ENCODE peak calls at places on chromosomes 12 and 14, in eight cellular contexts. N is H54, H is heart left ventricle, L is ovary, C is H1, F is sigmoid colon, K is GM12891, O is adrenal gland. T is an unnamed sample.

GRCh38 chr12:46210835-46211439 is 57.9 kb downstream of the SLC38A1 start:
- DNase-seq in K (no peak), C (no peak), N (no peak), L (no peak), H (no peak), O (no peak), F (no peak), T (no peak)

GRCh38 chr14:22379727-22380126 is 209.3 kb downstream of the DAD1 start:
- DNase-seq in F (no peak), L (no peak), K (no peak), N (no peak), H (no peak), O (no peak), C (no peak), T (no peak)

GRCh38 chr12:62933220-62933870 is 1.6 kb downstream of the PPM1H start:
- DNase-seq in N (no peak), C (peak), H (peak), F (no peak), K (no peak), O (no peak), L (no peak), T (peak)

GRCh38 chr12:63103489-63104131 is 47.4 kb downstream of the AVPR1A start:
- DNase-seq in H (no peak), K (no peak), O (no peak), C (no peak), F (no peak), L (no peak), N (no peak), T (no peak)

GRCh38 chr14:22472935-22473854 is 115.8 kb downstream of the DAD1 start:
- DNase-seq in K (peak), F (no peak), L (peak), N (no peak), H (no peak), C (peak), O (peak), T (peak)

GRCh38 chr12:111221296-111222026 is 147.4 kb downstream of the PHETA1 start:
- DNase-seq in O (no peak), L (no peak), H (no peak), C (no peak), K (no peak), N (no peak), F (no peak), T (no peak)

GRCh38 chr12:124577374-124577773 is 10.0 kb upstream of the NCOR2 start:
- DNase-seq in L (no peak), O (no peak), C (no peak), K (no peak), H (no peak), N (no peak), F (no peak), T (no peak)

GRCh38 chr12:130335517-130336392 is 1.9 kb upstream of the PIWIL1 start:
- DNase-seq in F (no peak), O (no peak), H (peak), N (peak), L (peak), K (no peak), C (peak), T (peak)

GRCh38 chr14:104886690-104887622 is 21.9 kb downstream of the CEP170B start:
- DNase-seq in H (peak), C (peak), K (no peak), N (no peak), O (peak), F (peak), L (peak), T (no peak)

GRCh38 chr12:116153096-116153495 is 124.4 kb downstream of the MED13L start:
- DNase-seq in L (no peak), O (no peak), N (no peak), K (no peak), C (no peak), F (no peak), H (no peak), T (no peak)

GRCh38 chr14:41606249-41607118 is at the start of gene LRFN5:
- DNase-seq in H (peak), N (no peak), C (peak), F (peak), L (peak), O (peak), K (no peak), T (no peak)

GRCh38 chr12:93243689-93244513 is 133.8 kb upstream of the NUDT4 start:
- DNase-seq in H (no peak), L (peak), F (peak), O (peak), C (no peak), K (no peak), N (no peak), T (peak)

GRCh38 chr14:103260629-103261124 is 73.4 kb upstream of the EIF5 start:
- DNase-seq in F (peak), C (peak), K (no peak), L (peak), H (peak), O (peak), N (peak), T (peak)

GRCh38 chr12:112183591-112184021 is 58.2 kb downstream of the TRAFD1 start:
- DNase-seq in O (no peak), K (no peak), N (no peak), F (no peak), H (no peak), L (no peak), C (no peak), T (no peak)

GRCh38 chr12:123367511-123367910 is 2.9 kb upstream of the SBNO1 start:
- DNase-seq in L (no peak), C (no peak), K (no peak), N (no peak), O (peak), F (peak), H (no peak), T (no peak)

GRCh38 chr12:104482113-104482512 is 25.4 kb downstream of the CHST11 start:
- DNase-seq in C (no peak), F (no peak), L (no peak), N (no peak), H (no peak), K (no peak), O (no peak), T (no peak)

GRCh38 chr12:132084681-132085635 is 59.2 kb downstream of the DDX51 start:
- DNase-seq in H (peak), F (peak), N (peak), K (no peak), C (peak), O (peak), L (peak), T (peak)

GRCh38 chr14:71117839-71118743 is 210.8 kb downstream of the PCNX1 start:
- DNase-seq in F (no peak), N (peak), L (no peak), H (no peak), C (no peak), K (no peak), O (no peak), T (no peak)

GRCh38 chr14:96114002-96114401 is 74.8 kb downstream of the C14orf132 start:
- DNase-seq in L (no peak), N (no peak), C (no peak), F (no peak), K (no peak), O (no peak), H (no peak), T (no peak)

GRCh38 chr12:94970560-94970959 is 32.9 kb downstream of the NDUFA12 start:
- DNase-seq in L (no peak), F (no peak), K (no peak), N (no peak), C (no peak), H (no peak), O (no peak), T (no peak)

GRCh38 chr12:125577334-125577733 is 512.1 kb downstream of the AACS start:
- DNase-seq in K (no peak), F (no peak), O (no peak), N (no peak), L (no peak), H (no peak), C (no peak), T (no peak)

GRCh38 chr12:79174656-79175055 is 310.1 kb downstream of the SYT1 start:
- DNase-seq in L (no peak), O (no peak), N (no peak), H (no peak), C (no peak), K (no peak), F (no peak), T (no peak)

GRCh38 chr14:49173765-49174373 is 412.3 kb downstream of the RPS29 start:
- DNase-seq in L (no peak), C (peak), F (no peak), O (peak), N (peak), K (peak), H (no peak), T (peak)

GRCh38 chr12:110844551-110845395 is 2.0 kb upstream of the CCDC63 start:
- DNase-seq in O (peak), K (no peak), H (peak), C (no peak), N (peak), L (no peak), F (no peak), T (peak)

GRCh38 chr14:51901475-51902024 is 41.1 kb downstream of the GNG2 start:
- DNase-seq in H (no peak), N (no peak), C (no peak), K (no peak), L (no peak), F (no peak), O (no peak), T (no peak)

GRCh38 chr14:104253223-104253822 is 114.9 kb downstream of the KIF26A start:
- DNase-seq in O (no peak), K (no peak), C (no peak), L (no peak), F (no peak), N (no peak), H (no peak), T (no peak)

GRCh38 chr12:4145990-4146859 is 127.3 kb upstream of the CCND2 start:
- DNase-seq in O (no peak), K (no peak), L (no peak), N (no peak), H (no peak), C (no peak), F (no peak), T (no peak)

GRCh38 chr12:31369712-31370521 is 44.0 kb upstream of the SINHCAF start:
- DNase-seq in K (no peak), L (peak), C (no peak), H (peak), F (peak), N (no peak), O (peak), T (peak)

GRCh38 chr14:82710257-82710841 is 1176.7 kb upstream of the SEL1L start:
- DNase-seq in K (peak), H (peak), N (peak), F (no peak), O (peak), C (peak), L (peak), T (peak)

GRCh38 chr14:54981698-54982097 is 45.2 kb downstream of the WDHD1 start:
- DNase-seq in L (no peak), N (no peak), C (no peak), K (no peak), H (no peak), F (no peak), O (no peak), T (no peak)

GRCh38 chr12:38689704-38690103 is 215.7 kb downstream of the CPNE8 start:
- DNase-seq in F (no peak), K (no peak), O (no peak), C (no peak), L (no peak), N (no peak), H (no peak), T (no peak)

GRCh38 chr14:95713596-95714371 is at the start of gene TCL1A:
- DNase-seq in H (no peak), F (no peak), O (no peak), C (peak), N (no peak), L (no peak), K (no peak), T (no peak)

GRCh38 chr14:22752422-22752821 is 14.1 kb upstream of the OXA1L start:
- DNase-seq in C (no peak), N (no peak), F (no peak), K (no peak), L (no peak), H (no peak), O (no peak), T (no peak)

GRCh38 chr14:104689620-104690265 is 325 bp downstream of the INF2 start:
- DNase-seq in C (no peak), F (no peak), H (no peak), N (no peak), O (no peak), L (no peak), K (no peak), T (no peak)

GRCh38 chr12:88681271-88681670 is 101.0 kb upstream of the KITLG start:
- DNase-seq in L (no peak), C (no peak), K (no peak), N (no peak), O (no peak), F (no peak), H (no peak), T (no peak)

GRCh38 chr14:55430024-55430690 is 10.3 kb downstream of the TBPL2 start:
- DNase-seq in N (peak), H (peak), C (no peak), O (no peak), K (no peak), F (no peak), L (peak), T (peak)

GRCh38 chr12:28172434-28173030 is 17.7 kb upstream of the CCDC91 start:
- DNase-seq in O (no peak), C (no peak), L (no peak), N (peak), H (no peak), F (no peak), K (no peak), T (peak)

GRCh38 chr14:97788364-97788763 is 991.2 kb downstream of the VRK1 start:
- DNase-seq in N (no peak), F (no peak), L (no peak), O (no peak), H (no peak), K (no peak), C (no peak), T (no peak)

GRCh38 chr12:50845021-50845647 is 2.4 kb downstream of the TMPRSS12 start:
- DNase-seq in H (no peak), F (no peak), C (no peak), N (no peak), O (no peak), L (no peak), K (no peak), T (no peak)

GRCh38 chr12:107990325-107990724 is 138.8 kb upstream of the WSCD2 start:
- DNase-seq in H (no peak), F (no peak), O (no peak), C (peak), K (peak), L (no peak), N (no peak), T (no peak)

GRCh38 chr12:53049582-53050318 is at the start of gene TNS2:
- DNase-seq in L (peak), K (peak), N (peak), F (peak), O (peak), C (peak), H (peak), T (peak)
- TF ChIP-seq POLR2A in L (peak), K (no peak), N (peak), F (peak), O (no peak), C (no peak), H (peak), T (peak)

GRCh38 chr12:69660164-69660863 is 38.8 kb downstream of the BEST3 start:
- DNase-seq in K (no peak), C (no peak), L (no peak), F (no peak), H (no peak), N (no peak), O (no peak), T (no peak)
- TF ChIP-seq POLR2A in K (no peak), C (no peak), L (no peak), F (no peak), H (no peak), N (no peak), O (no peak), T (no peak)

GRCh38 chr12:120130011-120130410 is 13.5 kb upstream of the RAB35 start:
- DNase-seq in C (no peak), O (no peak), K (no peak), N (no peak), L (no peak), F (no peak), H (no peak), T (no peak)

GRCh38 chr12:120132437-120132836 is 15.9 kb upstream of the RAB35 start:
- DNase-seq in K (no peak), H (no peak), L (no peak), N (no peak), C (no peak), F (no peak), O (no peak), T (no peak)

GRCh38 chr12:120134307-120134980 is 17.9 kb upstream of the RAB35 start:
- DNase-seq in N (no peak), C (no peak), L (no peak), F (no peak), H (no peak), O (no peak), K (no peak), T (no peak)

GRCh38 chr12:120131116-120131515 is 14.6 kb upstream of the RAB35 start:
- DNase-seq in K (no peak), H (no peak), F (no peak), O (no peak), L (no peak), C (no peak), N (no peak), T (no peak)

GRCh38 chr12:120132863-120133385 is 16.4 kb upstream of the RAB35 start:
- DNase-seq in O (no peak), F (no peak), H (no peak), K (peak), L (no peak), C (no peak), N (no peak), T (no peak)
- TF ChIP-seq POLR2A in O (no peak), F (no peak), H (no peak), K (peak), L (no peak), C (no peak), N (no peak), T (no peak)

DNA sequence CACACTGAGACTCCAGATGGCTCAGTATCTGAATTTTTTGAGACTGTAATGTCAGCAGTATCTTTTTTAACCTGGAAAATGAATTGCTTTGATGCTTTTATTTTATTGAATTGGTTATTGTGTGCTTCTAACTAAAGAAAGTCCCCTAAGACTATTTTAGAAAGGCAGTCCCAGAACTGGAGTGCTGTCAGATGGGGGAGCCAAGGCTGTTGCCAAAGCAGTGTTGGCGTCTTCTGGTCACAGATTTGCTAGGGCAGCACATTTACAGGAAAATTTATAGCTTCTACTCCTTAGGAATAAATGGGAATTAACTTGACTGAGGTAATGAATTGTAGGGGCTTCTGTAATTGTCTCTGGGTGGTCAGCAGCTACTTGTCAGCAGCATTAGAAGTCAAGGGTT is 157.1 kb upstream of the ARHGAP5 start:
- DNase-seq in H (no peak), K (no peak), N (no peak), F (no peak), L (no peak), C (no peak), O (no peak), T (no peak)
- TF ChIP-seq POLR2A in H (no peak), K (no peak), N (no peak), F (no peak), L (no peak), C (no peak), O (no peak), T (no peak)

GRCh38 chr12:64625243-64626077 is 15.2 kb downstream of the RASSF3 start:
- DNase-seq in O (peak), C (no peak), L (peak), F (peak), H (peak), N (no peak), K (no peak), T (peak)
- TF ChIP-seq POLR2A in O (no peak), C (no peak), L (no peak), F (peak), H (peak), N (no peak), K (peak), T (no peak)

GRCh38 chr14:64387738-64388532 is at the start of gene MTHFD1:
- DNase-seq in K (peak), F (peak), L (peak), N (peak), O (peak), C (peak), H (peak), T (peak)
- TF ChIP-seq POLR2A in K (peak), F (peak), L (no peak), N (peak), O (peak), C (peak), H (peak), T (peak)

DNA sequence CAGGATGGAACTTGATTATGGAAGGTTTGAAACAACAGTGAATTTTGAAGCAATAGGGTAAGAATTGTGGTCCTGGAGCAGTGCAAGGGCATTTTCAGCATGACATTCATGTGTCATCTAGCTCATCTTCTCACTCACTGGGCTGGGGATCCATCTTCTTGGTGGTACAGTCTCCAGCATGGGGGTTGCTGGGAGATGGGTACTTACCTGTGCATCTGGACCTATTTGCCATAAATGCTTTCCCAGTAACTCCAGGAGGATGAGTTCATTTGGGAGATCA is 7.2 kb downstream of the HSP90AA1 start:
- DNase-seq in O (no peak), L (no peak), K (no peak), F (no peak), H (no peak), C (no peak), N (no peak), T (no peak)
- TF ChIP-seq POLR2A in O (no peak), L (no peak), K (no peak), F (no peak), H (no peak), C (no peak), N (no peak), T (no peak)

GRCh38 chr14:30519961-30520360 is 39.0 kb upstream of the G2E3 start:
- DNase-seq in H (no peak), L (no peak), N (no peak), K (no peak), O (no peak), C (no peak), F (no peak), T (no peak)

GRCh38 chr14:30521899-30522736 is 36.8 kb upstream of the G2E3 start:
- DNase-seq in K (no peak), H (no peak), O (no peak), F (no peak), L (no peak), C (no peak), N (no peak), T (no peak)

GRCh38 chr14:30518867-30519266 is 40.1 kb upstream of the G2E3 start:
- DNase-seq in L (no peak), H (no peak), O (no peak), C (no peak), F (no peak), N (no peak), K (no peak), T (no peak)
- TF ChIP-seq POLR2A in L (no peak), H (no peak), O (no peak), C (no peak), F (no peak), N (no peak), K (no peak), T (no peak)